ENCODE peak calls at places on chromosomes 13 and 19, in nine cellular contexts. J is body of pancreas, H is mesendoderm, D is A549, I is aorta, V is thoracic aorta, E is right lobe of liver, R is uterus, O is IMR-90. B is an unnamed sample. For H3K4me1, the result is how much of the 10 kb centered on the place peaks cover.

GRCh38 chr19:15432018-15432494 is 13.3 kb upstream of the AKAP8L start:
- DNase-seq in J (no peak), H (no peak), D (no peak), I (no peak), V (no peak), E (no peak), R (no peak), O (no peak), B (no peak)

GRCh38 chr13:47903836-47904235 is 97.2 kb downstream of the SUCLA2 start:
- DNase-seq in J (no peak), H (no peak), D (no peak), I (no peak), V (no peak), E (no peak), R (no peak), O (peak), B (no peak)

GRCh38 chr13:113637262-113638160 is 20.5 kb downstream of the ATP4B start:
- DNase-seq in J (no peak), H (no peak), D (no peak), I (peak), V (no peak), E (peak), R (peak), O (no peak), B (no peak)

GRCh38 chr13:93249259-93249917 is 22.8 kb downstream of the GPC6 start:
- DNase-seq in J (no peak), H (peak), D (peak), I (no peak), V (no peak), E (no peak), R (no peak), O (peak), B (no peak)

GRCh38 chr13:53004605-53005004 is 24.0 kb upstream of the OLFM4 start:
- DNase-seq in J (no peak), H (no peak), D (no peak), I (no peak), V (no peak), E (no peak), R (no peak), O (no peak), B (no peak)

GRCh38 chr13:52852444-52852843 is 4.0 kb upstream of the PCDH8 start:
- DNase-seq in J (no peak), H (no peak), D (no peak), I (no peak), V (no peak), E (no peak), R (no peak), O (no peak), B (no peak)

GRCh38 chr13:49023441-49023840 is 47.7 kb downstream of the FNDC3A start:
- DNase-seq in J (no peak), H (no peak), D (peak), I (no peak), V (no peak), E (no peak), R (no peak), O (peak), B (no peak)

GRCh38 chr19:52516191-52516590 is 11.3 kb upstream of the ZNF808 start:
- DNase-seq in J (no peak), H (peak), D (no peak), I (peak), V (no peak), E (no peak), R (no peak), O (no peak), B (no peak)

GRCh38 chr13:74886496-74886895 is 595.5 kb downstream of the TBC1D4 start:
- DNase-seq in J (no peak), H (no peak), D (peak), I (no peak), V (no peak), E (no peak), R (no peak), O (peak), B (no peak)

GRCh38 chr19:14450168-14450874 is 17.2 kb downstream of the PKN1 start:
- DNase-seq in J (no peak), H (peak), D (peak), I (peak), V (no peak), E (no peak), R (no peak), O (no peak), B (peak)

GRCh38 chr13:29888306-29888705 is 37.9 kb upstream of the UBL3 start:
- DNase-seq in J (no peak), H (no peak), D (no peak), I (no peak), V (no peak), E (no peak), R (no peak), O (peak), B (no peak)

GRCh38 chr13:76991432-76991795 is 467 bp upstream of the CLN5 start:
- DNase-seq in J (no peak), H (no peak), D (no peak), I (no peak), V (peak), E (no peak), R (peak), O (no peak), B (no peak)

GRCh38 chr19:44855606-44856005 is 9.5 kb downstream of the NECTIN2 start:
- DNase-seq in J (no peak), H (no peak), D (no peak), I (no peak), V (no peak), E (no peak), R (no peak), O (no peak), B (no peak)

GRCh38 chr19:10419200-10419645 is 1.1 kb upstream of the PDE4A start:
- DNase-seq in J (no peak), H (no peak), D (peak), I (peak), V (no peak), E (no peak), R (no peak), O (no peak), B (peak)

DNA sequence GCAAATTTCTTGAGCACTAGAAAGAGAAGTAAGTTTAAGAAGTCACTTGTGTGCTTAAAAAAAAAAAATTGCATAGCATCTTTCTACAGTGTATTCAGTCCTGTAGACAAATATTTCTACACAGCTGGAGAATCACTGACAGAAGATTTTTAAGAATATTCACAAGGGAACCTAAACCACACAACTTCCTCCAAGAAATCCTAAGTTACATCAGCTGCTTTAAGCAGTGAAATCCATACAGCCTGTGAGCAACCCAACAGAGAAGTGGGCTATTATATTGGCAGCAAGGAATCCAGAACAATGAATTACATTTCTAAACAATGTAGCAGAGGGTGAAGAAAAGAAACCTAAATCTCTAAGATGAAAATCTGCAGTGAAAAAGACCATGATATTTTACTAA is 1.5 kb downstream of the DOCK9 start:
- DNase-seq in J (no peak), H (no peak), D (no peak), I (no peak), V (no peak), E (no peak), R (no peak), O (peak), B (no peak)
- H3K4me1 ChIP-seq in J (under half), H (under half), D (under half), I (under half), V (under half), E (under half), R (under half), O (under half), B (under half)

GRCh38 chr19:42316223-42317211 is 3.4 kb downstream of the TMEM145 start:
- DNase-seq in J (no peak), H (no peak), D (peak), I (no peak), V (no peak), E (no peak), R (no peak), O (peak), B (no peak)
- H3K4me3 ChIP-seq in J (no peak), H (no peak), D (no peak), I (no peak), V (no peak), E (no peak), R (no peak), O (no peak), B (no peak)

GRCh38 chr13:97119899-97120745 is 102.0 kb upstream of the MBNL2 start:
- DNase-seq in J (no peak), H (no peak), D (no peak), I (no peak), V (no peak), E (no peak), R (no peak), O (peak), B (no peak)
- H3K4me1 ChIP-seq in J (under half), H (under half), D (half or more), I (under half), V (under half), E (under half), R (under half), O (under half), B (under half)

GRCh38 chr13:50130686-50131051 is 115.4 kb downstream of the KCNRG start:
- DNase-seq in J (no peak), H (no peak), D (peak), I (peak), V (no peak), E (peak), R (no peak), O (peak), B (no peak)

GRCh38 chr13:50129923-50130685 is 114.9 kb downstream of the KCNRG start:
- DNase-seq in J (no peak), H (peak), D (peak), I (peak), V (no peak), E (peak), R (peak), O (no peak), B (no peak)

GRCh38 chr13:50133277-50133953 is 118.2 kb downstream of the KCNRG start:
- DNase-seq in J (no peak), H (no peak), D (no peak), I (no peak), V (no peak), E (no peak), R (no peak), O (no peak), B (no peak)

GRCh38 chr13:50132937-50133276 is 117.7 kb downstream of the KCNRG start:
- DNase-seq in J (no peak), H (no peak), D (no peak), I (no peak), V (no peak), E (no peak), R (no peak), O (no peak), B (no peak)

GRCh38 chr13:50131998-50132936 is 117.0 kb downstream of the KCNRG start:
- DNase-seq in J (no peak), H (peak), D (no peak), I (no peak), V (no peak), E (no peak), R (no peak), O (no peak), B (no peak)
- H3K4me3 ChIP-seq in J (no peak), H (no peak), D (no peak), I (no peak), V (no peak), E (no peak), R (no peak), O (no peak), B (no peak)

GRCh38 chr19:2276429-2276989 is 5.5 kb downstream of the PEAK3 start:
- DNase-seq in J (no peak), H (no peak), D (no peak), I (no peak), V (no peak), E (no peak), R (no peak), O (no peak), B (no peak)

GRCh38 chr19:2275588-2276428 is 6.2 kb downstream of the PEAK3 start:
- DNase-seq in J (no peak), H (no peak), D (no peak), I (peak), V (no peak), E (no peak), R (no peak), O (no peak), B (no peak)

GRCh38 chr19:2280633-2281264 is 1.2 kb downstream of the PEAK3 start:
- DNase-seq in J (peak), H (no peak), D (no peak), I (no peak), V (no peak), E (no peak), R (no peak), O (no peak), B (no peak)

GRCh38 chr19:2277138-2277537 is 4.8 kb downstream of the PEAK3 start:
- DNase-seq in J (no peak), H (no peak), D (no peak), I (no peak), V (no peak), E (no peak), R (no peak), O (no peak), B (no peak)

DNA sequence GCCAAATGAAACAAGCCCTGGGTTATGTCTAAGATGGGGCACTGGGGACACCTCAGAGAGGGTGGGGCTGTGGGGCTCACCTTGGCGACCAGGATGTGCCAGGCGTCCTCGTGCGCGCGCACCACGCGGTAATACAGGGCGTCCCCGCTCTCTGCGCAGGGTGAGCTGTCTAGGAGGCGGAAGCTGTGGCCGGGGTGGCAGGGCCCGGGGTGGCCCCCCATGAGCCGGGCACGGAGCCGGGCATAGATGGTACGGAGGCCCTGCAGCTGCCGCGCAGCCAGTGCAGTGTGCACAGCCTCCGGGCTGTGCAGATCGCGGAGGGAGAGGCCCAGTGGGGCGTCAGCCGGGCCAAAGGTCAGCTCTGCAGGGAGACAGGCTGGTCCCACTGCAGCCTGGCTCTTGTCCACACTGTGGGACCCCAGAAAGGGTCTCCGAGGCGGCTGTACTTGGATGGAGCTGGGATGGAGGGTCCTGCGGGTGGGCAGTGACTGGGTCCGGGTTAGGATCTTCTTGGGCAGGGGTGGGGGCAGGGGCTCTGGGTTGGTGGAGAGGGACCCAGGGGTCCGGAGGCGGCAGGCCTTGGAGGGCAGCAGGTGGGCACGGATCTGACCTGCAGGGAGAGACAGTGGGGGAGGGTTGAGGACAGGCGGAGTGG is 3.3 kb downstream of the PEAK3 start:
- DNase-seq in J (no peak), H (no peak), D (no peak), I (no peak), V (no peak), E (no peak), R (no peak), O (no peak), B (no peak)
- H3K4me1 ChIP-seq in J (under half), H (under half), D (under half), I (under half), V (under half), E (under half), R (under half), O (under half), B (under half)

GRCh38 chr13:106804996-106805395 is 237.1 kb upstream of the ARGLU1 start:
- DNase-seq in J (no peak), H (no peak), D (no peak), I (no peak), V (no peak), E (no peak), R (no peak), O (no peak), B (no peak)
- H3K4me3 ChIP-seq in J (no peak), H (no peak), D (no peak), I (no peak), V (no peak), E (no peak), R (no peak), O (no peak), B (no peak)

DNA sequence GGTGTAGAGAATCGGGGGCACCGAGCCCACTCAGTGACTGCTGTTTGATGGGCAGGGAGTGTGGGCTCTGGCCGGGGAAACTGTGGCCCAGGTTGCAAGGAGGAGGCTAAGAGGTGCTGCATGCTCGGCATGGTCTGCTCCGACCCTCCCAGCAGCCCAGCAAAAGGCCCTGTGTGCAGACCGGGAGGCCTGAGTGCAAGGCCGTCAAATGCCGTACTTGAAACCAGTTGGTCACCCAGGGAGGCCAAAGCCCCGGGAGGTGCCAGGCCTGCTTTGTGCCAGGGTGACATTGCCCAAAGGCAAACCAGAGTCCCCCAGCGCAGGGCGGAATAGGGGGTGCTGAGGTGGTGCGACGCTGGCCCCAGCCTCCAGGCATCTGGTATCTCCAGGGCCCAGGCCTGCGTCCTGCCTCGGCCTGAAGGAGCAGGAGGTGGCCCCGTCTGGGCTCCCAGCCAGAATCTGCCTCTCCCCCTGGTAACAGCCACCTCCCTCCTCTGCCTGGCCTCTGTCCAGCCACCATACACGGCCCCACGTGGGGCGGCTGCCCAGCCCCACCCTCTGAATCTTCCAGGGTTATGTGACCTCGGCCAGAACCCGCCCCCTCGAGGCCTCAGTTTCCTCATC is 4.0 kb downstream of the PIK3R2 start:
- DNase-seq in J (peak), H (no peak), D (peak), I (peak), V (no peak), E (peak), R (peak), O (peak), B (peak)
- H3K4me1 ChIP-seq in J (half or more), H (under half), D (under half), I (under half), V (under half), E (under half), R (under half), O (under half), B (under half)